ENCODE peak calls at places on chromosome 10, in five cellular contexts. G is sigmoid colon, D is A549, X is ovary, I is stomach. A is an unnamed sample.

GRCh38 chr10:133198621-133199487 is 31.2 kb upstream of the UTF1 start:
- DNase-seq in G (no peak), D (no peak), X (no peak), I (no peak), A (no peak)

GRCh38 chr10:133127291-133128125 is 32.5 kb upstream of the KNDC1 start:
- DNase-seq in G (peak; percentile 52), D (no peak), X (no peak), I (no peak), A (peak; percentile 55)

GRCh38 chr10:52768114-52768532 is 4.5 kb downstream of the MBL2 start:
- DNase-seq in G (no peak), D (no peak), X (no peak), I (no peak), A (no peak)

GRCh38 chr10:7810443-7810842 is 7.9 kb upstream of the TAF3 start:
- DNase-seq in G (no peak), D (no peak), X (no peak), I (no peak), A (no peak)

GRCh38 chr10:130808686-130809085 is 502.8 kb downstream of the TCERG1L start:
- DNase-seq in G (no peak), D (no peak), X (no peak), I (no peak), A (no peak)

GRCh38 chr10:44968887-44969400 is 9.3 kb downstream of the RASSF4 start:
- DNase-seq in G (peak; percentile 22), D (no peak), X (peak; percentile 16), I (no peak), A (no peak)

GRCh38 chr10:73506491-73506890 is 10.7 kb upstream of the PPP3CB start:
- DNase-seq in G (no peak), D (no peak), X (no peak), I (no peak), A (no peak)

GRCh38 chr10:101062231-101063161 is 707 bp downstream of the KAZALD1 start:
- DNase-seq in G (peak; percentile 71), D (peak; percentile 71), X (peak; percentile 32), I (peak; percentile 76), A (peak; percentile 76)

GRCh38 chr10:46235705-46236536 is 50.9 kb upstream of the ANTXRL start:
- DNase-seq in G (peak; percentile 47), D (no peak), X (no peak), I (peak; percentile 9), A (peak; percentile 59)

GRCh38 chr10:34655286-34656170 is 159.6 kb downstream of the PARD3 start:
- DNase-seq in G (no peak), D (peak; percentile 30), X (peak; percentile 53), I (peak; percentile 43), A (no peak)

GRCh38 chr10:67119648-67120047 is 193.8 kb downstream of the LRRTM3 start:
- DNase-seq in G (no peak), D (no peak), X (no peak), I (no peak), A (no peak)

GRCh38 chr10:35797187-35797586 is 155.1 kb upstream of the FZD8 start:
- DNase-seq in G (no peak), D (no peak), X (no peak), I (no peak), A (no peak)

GRCh38 chr10:14552010-14552409 is 221.3 kb upstream of the FRMD4A start:
- DNase-seq in G (no peak), D (no peak), X (no peak), I (no peak), A (no peak)

GRCh38 chr10:127935115-127935561 is 28.2 kb downstream of the PTPRE start:
- DNase-seq in G (peak; percentile 64), D (no peak), X (no peak), I (no peak), A (no peak)

GRCh38 chr10:30591249-30591670 is 38.3 kb downstream of the LYZL2 start:
- DNase-seq in G (no peak), D (peak; percentile 48), X (peak; percentile 41), I (no peak), A (no peak)

GRCh38 chr10:103847909-103848468 is 7.4 kb downstream of the SH3PXD2A start:
- DNase-seq in G (peak; percentile 36), D (peak; percentile 59), X (no peak), I (no peak), A (no peak)

GRCh38 chr10:60304832-60305231 is 84.8 kb downstream of the ANK3 start:
- DNase-seq in G (no peak), D (no peak), X (no peak), I (no peak), A (no peak)
- TF ChIP-seq EP300 in G (no peak), D (no peak), X (no peak), I (no peak), A (no peak)

GRCh38 chr10:119871881-119872609 is 598 bp downstream of the MCMBP start:
- DNase-seq in G (peak; percentile 72), D (no peak), X (peak; percentile 64), I (peak; percentile 65), A (peak; percentile 81)

GRCh38 chr10:119867317-119867716 is 5.3 kb downstream of the MCMBP start:
- DNase-seq in G (no peak), D (no peak), X (no peak), I (no peak), A (no peak)

GRCh38 chr10:119878524-119878923 is 5.9 kb upstream of the MCMBP start:
- DNase-seq in G (no peak), D (no peak), X (no peak), I (no peak), A (no peak)

GRCh38 chr10:119872610-119872859 is at the start of gene MCMBP:
- DNase-seq in G (no peak), D (no peak), X (no peak), I (no peak), A (no peak)

GRCh38 chr10:119872860-119873671 is 423 bp upstream of the MCMBP start:
- DNase-seq in G (peak; percentile 92), D (peak; percentile 49), X (peak; percentile 83), I (peak; percentile 89), A (peak; percentile 88)
- TF ChIP-seq POLR2A in G (peak; percentile 40), D (peak; percentile 69), X (no peak), I (no peak), A (no peak)

GRCh38 chr10:3805227-3805790 is 20.3 kb upstream of the KLF6 start:
- DNase-seq in G (no peak), D (no peak), X (no peak), I (no peak), A (no peak)
- H3K4me3 ChIP-seq in G (no peak overlapping the region), D (peak overlapping the region; percentile 4), X (no peak overlapping the region), I (peak overlapping the region; percentile 1), A (no peak overlapping the region)

DNA sequence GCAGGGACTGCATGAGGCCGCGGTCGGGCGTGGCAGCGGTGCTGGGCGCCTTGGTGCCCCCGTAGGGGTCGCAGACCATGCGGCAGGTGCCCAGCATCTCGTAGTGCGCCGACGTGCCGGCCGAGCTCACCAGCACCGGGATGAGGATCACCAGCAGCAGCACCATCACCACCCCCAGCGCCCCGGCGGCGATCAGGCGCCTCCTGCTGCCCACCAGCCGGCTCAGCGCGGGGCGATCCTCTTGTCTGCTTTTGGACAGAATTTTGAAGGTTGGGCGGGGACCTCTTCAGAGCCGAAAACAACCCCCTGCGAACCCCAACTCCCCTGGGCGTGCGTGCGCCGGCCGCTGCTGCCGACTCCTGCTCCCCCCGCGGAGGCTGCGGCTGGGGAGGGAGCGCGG is 779 bp downstream of the C1QL3 start:
- DNase-seq in G (no peak), D (no peak), X (no peak), I (peak; percentile 32), A (no peak)
- TF ChIP-seq EP300 in G (no peak), D (no peak), X (no peak), I (no peak), A (no peak)

DNA sequence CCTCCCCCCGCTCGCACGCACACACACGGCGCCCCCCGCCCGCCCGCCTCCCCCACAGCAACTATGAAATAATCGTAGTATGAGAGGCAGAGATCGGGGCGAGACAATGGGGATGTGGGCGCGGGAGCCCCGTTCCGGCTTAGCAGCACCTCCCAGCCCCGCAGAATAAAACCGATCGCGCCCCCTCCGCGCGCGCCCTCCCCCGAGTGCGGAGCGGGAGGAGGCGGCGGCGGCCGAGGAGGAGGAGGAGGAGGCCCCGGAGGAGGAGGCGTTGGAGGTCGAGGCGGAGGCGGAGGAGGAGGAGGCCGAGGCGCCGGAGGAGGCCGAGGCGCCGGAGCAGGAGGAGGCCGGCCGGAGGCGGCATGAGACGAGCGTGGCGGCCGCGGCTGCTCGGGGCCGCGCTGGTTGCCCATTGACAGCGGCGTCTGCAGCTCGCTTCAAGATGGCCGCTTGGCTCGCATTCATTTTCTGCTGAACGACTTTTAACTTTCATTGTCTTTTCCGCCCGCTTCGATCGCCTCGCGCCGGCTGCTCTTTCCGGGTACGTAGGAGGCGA is 335 bp downstream of the BMI1 start:
- DNase-seq in G (peak; percentile 81), D (peak; percentile 46), X (peak; percentile 57), I (peak; percentile 57), A (peak; percentile 89)
- TF ChIP-seq POLR2A in G (no peak), D (peak; percentile 37), X (no peak), I (no peak), A (no peak)